ENCODE peak calls at places on chromosomes 4 and X, in seven cellular contexts. One of them, this sample, is unnamed.

GRCh38 chrX:141760761-141761160 is 62.2 kb upstream of the SPANXD start:
- DNase-seq in WERI-Rb-1: no peak
- DNase-seq in mucosa of descending colon: no peak
- DNase-seq in adrenal gland: no peak
- DNase-seq in HL-60: no peak
- DNase-seq in cardiac muscle cell: no peak
- DNase-seq in neural progenitor cell: no peak
- DNase-seq in this sample: no peak

GRCh38 chrX:15679246-15679645 is 14.6 kb upstream of the CLTRN start:
- DNase-seq in HL-60: no peak
- DNase-seq in WERI-Rb-1: no peak
- DNase-seq in adrenal gland: no peak
- DNase-seq in cardiac muscle cell: no peak
- DNase-seq in neural progenitor cell: no peak
- DNase-seq in mucosa of descending colon: no peak
- DNase-seq in this sample: no peak

GRCh38 chr4:163161536-163162205 is 5.0 kb downstream of the NAF1 start:
- DNase-seq in mucosa of descending colon: no peak
- DNase-seq in WERI-Rb-1: no peak
- DNase-seq in HL-60: no peak
- DNase-seq in neural progenitor cell: no peak
- DNase-seq in cardiac muscle cell: no peak
- DNase-seq in adrenal gland: no peak
- DNase-seq in this sample: no peak

GRCh38 chr4:7198440-7199128 is 6.2 kb downstream of the SORCS2 start:
- DNase-seq in WERI-Rb-1: no peak
- DNase-seq in cardiac muscle cell: no peak
- DNase-seq in HL-60: no peak
- DNase-seq in adrenal gland: peak; percentile 4
- DNase-seq in mucosa of descending colon: no peak
- DNase-seq in neural progenitor cell: no peak
- DNase-seq in this sample: no peak

GRCh38 chr4:69025191-69025998 is 70.9 kb upstream of the UGT2B7 start:
- DNase-seq in HL-60: no peak
- DNase-seq in cardiac muscle cell: peak; percentile 46
- DNase-seq in mucosa of descending colon: no peak
- DNase-seq in neural progenitor cell: peak; percentile 64
- DNase-seq in adrenal gland: no peak
- DNase-seq in WERI-Rb-1: peak; percentile 24
- DNase-seq in this sample: peak; percentile 15

GRCh38 chr4:92969650-92970370 is 666.0 kb downstream of the GRID2 start:
- DNase-seq in neural progenitor cell: no peak
- DNase-seq in mucosa of descending colon: no peak
- DNase-seq in cardiac muscle cell: no peak
- DNase-seq in adrenal gland: no peak
- DNase-seq in HL-60: no peak
- DNase-seq in WERI-Rb-1: no peak
- DNase-seq in this sample: no peak

GRCh38 chrX:1463581-1464281 is 11.0 kb upstream of the ASMTL start:
- DNase-seq in neural progenitor cell: no peak
- DNase-seq in cardiac muscle cell: no peak
- DNase-seq in mucosa of descending colon: no peak
- DNase-seq in adrenal gland: peak; percentile 1
- DNase-seq in WERI-Rb-1: peak; percentile 27
- DNase-seq in HL-60: no peak
- DNase-seq in this sample: no peak

GRCh38 chrX:153921511-153922285 is 4.4 kb downstream of the ARHGAP4 start:
- DNase-seq in mucosa of descending colon: no peak
- DNase-seq in HL-60: no peak
- DNase-seq in cardiac muscle cell: no peak
- DNase-seq in neural progenitor cell: no peak
- DNase-seq in WERI-Rb-1: peak; percentile 85
- DNase-seq in adrenal gland: no peak
- DNase-seq in this sample: peak; percentile 39

GRCh38 chr4:6658635-6659075 is 18.2 kb downstream of the MRFAP1 start:
- DNase-seq in HL-60: no peak
- DNase-seq in mucosa of descending colon: peak; percentile 50
- DNase-seq in cardiac muscle cell: no peak
- DNase-seq in neural progenitor cell: peak; percentile 53
- DNase-seq in WERI-Rb-1: no peak
- DNase-seq in adrenal gland: peak; percentile 51
- DNase-seq in this sample: peak; percentile 42

GRCh38 chr4:8586671-8587468 is 5.7 kb upstream of the CPZ start:
- DNase-seq in WERI-Rb-1: peak; percentile 50
- DNase-seq in cardiac muscle cell: no peak
- DNase-seq in mucosa of descending colon: no peak
- DNase-seq in neural progenitor cell: no peak
- DNase-seq in HL-60: no peak
- DNase-seq in adrenal gland: no peak
- DNase-seq in this sample: no peak
- TF ChIP-seq CTCF in WERI-Rb-1: peak; percentile 96
- TF ChIP-seq CTCF in cardiac muscle cell: no peak
- TF ChIP-seq CTCF in mucosa of descending colon: no peak
- TF ChIP-seq CTCF in neural progenitor cell: peak; percentile 23
- TF ChIP-seq CTCF in HL-60: no peak
- TF ChIP-seq CTCF in adrenal gland: no peak
- TF ChIP-seq CTCF in this sample: no peak

GRCh38 chr4:76067652-76068286 is 6.7 kb upstream of the ART3 start:
- DNase-seq in HL-60: peak; percentile 26
- DNase-seq in adrenal gland: peak; percentile 77
- DNase-seq in cardiac muscle cell: peak; percentile 80
- DNase-seq in neural progenitor cell: peak; percentile 81
- DNase-seq in WERI-Rb-1: peak; percentile 71
- DNase-seq in mucosa of descending colon: peak; percentile 70
- DNase-seq in this sample: peak; percentile 76
- TF ChIP-seq CTCF in HL-60: peak; percentile 77
- TF ChIP-seq CTCF in adrenal gland: peak; percentile 65
- TF ChIP-seq CTCF in cardiac muscle cell: peak; percentile 89
- TF ChIP-seq CTCF in neural progenitor cell: peak; percentile 96
- TF ChIP-seq CTCF in WERI-Rb-1: peak; percentile 65
- TF ChIP-seq CTCF in mucosa of descending colon: peak; percentile 75
- TF ChIP-seq CTCF in this sample: peak; percentile 84

DNA sequence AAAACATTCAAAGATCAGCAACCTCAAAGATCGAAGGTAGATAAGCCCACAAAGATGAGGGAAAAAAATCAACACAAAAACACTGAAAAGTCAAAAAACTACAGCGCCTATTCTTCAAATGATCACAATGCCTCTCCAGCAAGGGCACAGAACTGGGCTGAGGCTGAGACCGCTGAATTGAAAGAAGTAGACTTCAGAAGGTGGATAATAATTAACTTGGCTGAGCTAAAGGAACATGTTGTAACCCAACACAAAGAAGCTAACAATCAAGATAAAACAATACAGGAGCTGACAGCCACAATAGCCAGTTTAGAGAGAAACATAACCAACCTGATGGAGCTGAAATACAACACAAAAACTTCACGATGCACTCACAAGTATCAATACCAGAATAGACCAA is 231.1 kb downstream of the STPG2 start:
- DNase-seq in neural progenitor cell: no peak
- DNase-seq in cardiac muscle cell: no peak
- DNase-seq in mucosa of descending colon: no peak
- DNase-seq in HL-60: no peak
- DNase-seq in WERI-Rb-1: no peak
- DNase-seq in adrenal gland: no peak
- DNase-seq in this sample: no peak
- TF ChIP-seq CTCF in neural progenitor cell: no peak
- TF ChIP-seq CTCF in cardiac muscle cell: no peak
- TF ChIP-seq CTCF in mucosa of descending colon: no peak
- TF ChIP-seq CTCF in HL-60: no peak
- TF ChIP-seq CTCF in WERI-Rb-1: no peak
- TF ChIP-seq CTCF in adrenal gland: no peak
- TF ChIP-seq CTCF in this sample: no peak

DNA sequence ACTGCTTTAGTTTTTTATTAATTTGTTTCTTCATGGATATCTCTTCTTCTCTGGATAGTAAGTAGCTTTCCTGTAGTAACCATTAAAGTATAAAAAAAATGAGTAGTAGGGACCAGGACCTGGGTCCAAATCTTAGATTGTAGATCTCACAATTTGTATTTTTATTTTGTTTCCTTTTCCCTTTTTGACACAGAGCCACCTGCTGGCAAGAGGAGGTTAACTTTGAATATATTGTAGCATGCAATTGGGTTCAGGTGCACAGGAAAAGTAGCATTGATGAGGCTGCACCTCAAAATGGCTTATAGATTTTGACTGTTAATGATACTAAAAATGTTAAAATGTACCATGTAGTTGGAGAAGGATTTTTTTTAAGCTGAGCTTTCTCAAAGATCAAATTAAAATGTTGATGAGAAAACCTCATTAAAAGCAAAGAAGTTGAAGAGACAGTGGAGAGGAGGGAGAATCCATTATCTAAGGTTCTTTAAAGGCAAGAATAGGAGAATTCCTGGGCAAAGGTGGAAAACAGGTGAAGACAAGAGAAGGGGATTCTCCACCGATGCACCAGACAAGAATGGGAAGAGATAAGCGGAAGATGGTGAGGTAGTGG is 48.3 kb upstream of the HPGDS start:
- DNase-seq in WERI-Rb-1: no peak
- DNase-seq in adrenal gland: no peak
- DNase-seq in HL-60: no peak
- DNase-seq in mucosa of descending colon: no peak
- DNase-seq in cardiac muscle cell: no peak
- DNase-seq in neural progenitor cell: peak; percentile 11
- DNase-seq in this sample: peak; percentile 7
- TF ChIP-seq CTCF in WERI-Rb-1: peak; percentile 45
- TF ChIP-seq CTCF in adrenal gland: peak; percentile 29
- TF ChIP-seq CTCF in HL-60: peak; percentile 9
- TF ChIP-seq CTCF in mucosa of descending colon: no peak
- TF ChIP-seq CTCF in cardiac muscle cell: peak; percentile 54
- TF ChIP-seq CTCF in neural progenitor cell: peak; percentile 59
- TF ChIP-seq CTCF in this sample: peak; percentile 55

GRCh38 chrX:109911046-109911445 is 91.9 kb upstream of the TMEM164 start:
- DNase-seq in cardiac muscle cell: no peak
- DNase-seq in HL-60: no peak
- DNase-seq in neural progenitor cell: no peak
- DNase-seq in adrenal gland: no peak
- DNase-seq in mucosa of descending colon: no peak
- DNase-seq in WERI-Rb-1: no peak
- DNase-seq in this sample: no peak
- TF ChIP-seq CTCF in cardiac muscle cell: peak; percentile 54
- TF ChIP-seq CTCF in HL-60: no peak
- TF ChIP-seq CTCF in neural progenitor cell: peak; percentile 59
- TF ChIP-seq CTCF in adrenal gland: peak; percentile 39
- TF ChIP-seq CTCF in mucosa of descending colon: no peak
- TF ChIP-seq CTCF in WERI-Rb-1: no peak
- TF ChIP-seq CTCF in this sample: peak; percentile 27

GRCh38 chr4:154018659-154019058 is 229.8 kb upstream of the SFRP2 start:
- DNase-seq in adrenal gland: no peak
- DNase-seq in WERI-Rb-1: peak; percentile 87
- DNase-seq in neural progenitor cell: peak; percentile 80
- DNase-seq in HL-60: no peak
- DNase-seq in cardiac muscle cell: peak; percentile 48
- DNase-seq in mucosa of descending colon: no peak
- DNase-seq in this sample: peak; percentile 26
- TF ChIP-seq CTCF in adrenal gland: no peak
- TF ChIP-seq CTCF in WERI-Rb-1: peak; percentile 89
- TF ChIP-seq CTCF in neural progenitor cell: peak; percentile 69
- TF ChIP-seq CTCF in HL-60: no peak
- TF ChIP-seq CTCF in cardiac muscle cell: no peak
- TF ChIP-seq CTCF in mucosa of descending colon: no peak
- TF ChIP-seq CTCF in this sample: no peak

DNA sequence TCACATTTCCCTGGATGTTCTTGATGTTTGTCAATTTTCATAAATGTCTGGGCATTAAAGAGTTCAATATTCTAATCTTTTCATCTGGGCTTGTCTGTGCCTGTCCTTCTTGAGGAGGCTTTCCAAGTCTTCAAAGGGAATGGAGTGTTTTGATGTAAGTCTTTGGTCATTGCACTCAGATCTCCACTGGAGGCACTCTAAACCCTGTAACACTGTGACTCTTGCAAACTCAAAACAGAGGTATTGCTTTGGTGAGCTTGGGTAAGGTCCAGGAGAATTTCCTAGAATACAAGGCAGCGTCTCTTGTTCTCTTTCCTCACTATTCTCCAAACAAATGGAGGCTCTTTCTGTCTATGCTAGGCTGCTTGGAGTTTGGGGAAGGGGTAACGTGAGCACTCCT is 1118.1 kb upstream of the PABPC4L start:
- DNase-seq in neural progenitor cell: peak; percentile 13
- DNase-seq in adrenal gland: no peak
- DNase-seq in mucosa of descending colon: no peak
- DNase-seq in HL-60: no peak
- DNase-seq in WERI-Rb-1: no peak
- DNase-seq in cardiac muscle cell: no peak
- DNase-seq in this sample: no peak
- TF ChIP-seq CTCF in neural progenitor cell: peak; percentile 39
- TF ChIP-seq CTCF in adrenal gland: no peak
- TF ChIP-seq CTCF in mucosa of descending colon: no peak
- TF ChIP-seq CTCF in HL-60: no peak
- TF ChIP-seq CTCF in WERI-Rb-1: peak; percentile 32
- TF ChIP-seq CTCF in cardiac muscle cell: no peak
- TF ChIP-seq CTCF in this sample: no peak

DNA sequence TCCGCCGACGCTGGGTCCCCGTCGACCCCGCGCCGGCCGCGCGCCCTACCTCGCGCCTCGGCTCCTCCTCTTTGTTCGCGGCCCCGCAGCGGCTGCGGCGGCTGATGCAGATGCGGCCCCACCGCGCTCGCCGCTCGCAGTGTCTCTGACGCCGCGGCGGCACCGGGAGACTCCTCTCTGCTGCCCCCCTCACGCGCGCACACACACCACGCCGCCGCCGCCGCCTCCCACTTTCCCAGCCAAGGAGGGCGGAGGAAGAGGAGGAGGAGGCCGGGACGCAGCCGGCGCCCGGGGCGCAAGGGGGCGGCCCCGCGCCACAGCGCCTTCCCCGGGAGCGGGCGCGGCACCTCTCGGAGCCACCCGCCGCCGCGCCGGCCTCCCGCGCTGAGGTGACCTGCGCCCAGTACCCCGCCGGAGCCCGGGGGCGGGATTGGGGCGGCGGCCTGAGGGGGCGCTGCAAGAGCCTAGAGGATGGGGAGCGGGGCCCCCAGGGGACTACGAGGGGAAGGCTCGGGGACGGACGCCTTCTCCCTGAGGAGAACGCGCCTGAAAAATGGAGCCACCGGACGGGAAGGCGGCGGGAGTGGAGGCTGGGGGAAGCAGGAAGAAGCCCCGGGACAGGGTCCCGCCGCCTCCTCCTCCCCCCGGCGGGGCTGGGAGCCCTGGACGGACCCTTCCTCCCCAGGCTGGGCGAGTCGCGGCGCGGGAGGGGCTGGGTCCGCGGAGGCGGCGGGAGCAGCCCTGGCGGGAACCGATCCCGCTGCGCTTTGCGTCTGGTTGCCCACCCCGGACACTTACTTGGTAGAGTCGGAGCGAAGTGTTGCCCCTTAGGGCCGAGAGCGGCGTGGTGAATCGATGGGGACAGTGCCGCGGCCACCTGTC is at the start of gene SH3RF1:
- DNase-seq in mucosa of descending colon: peak; percentile 92
- DNase-seq in neural progenitor cell: peak; percentile 92
- DNase-seq in cardiac muscle cell: peak; percentile 87
- DNase-seq in HL-60: peak; percentile 47
- DNase-seq in WERI-Rb-1: peak; percentile 91
- DNase-seq in adrenal gland: peak; percentile 85
- DNase-seq in this sample: peak; percentile 79
- TF ChIP-seq CTCF in mucosa of descending colon: peak; percentile 12
- TF ChIP-seq CTCF in neural progenitor cell: peak; percentile 55
- TF ChIP-seq CTCF in cardiac muscle cell: peak; percentile 22
- TF ChIP-seq CTCF in HL-60: no peak
- TF ChIP-seq CTCF in WERI-Rb-1: peak; percentile 32
- TF ChIP-seq CTCF in adrenal gland: peak; percentile 22
- TF ChIP-seq CTCF in this sample: no peak